ENCODE peak calls at places on chromosomes 4 and X, in six cellular contexts. H is activated T-helper 9 cell treated with anti-CD3 and anti-CD28 coated beads, Interleukin-2, amount 50 U/mL, for 16 hours; P is GM06990; D is GM04503; Z is Peyer's patch; U is HFFc6. R is an unnamed sample.

GRCh38 chr4:83527671-83528070 is 8.2 kb upstream of the GPAT3 start:
- DNase-seq in P (no peak), U (no peak), Z (no peak), H (no peak), D (no peak), R (no peak)

GRCh38 chrX:40205471-40205870 is 107.7 kb upstream of the BCOR start:
- DNase-seq in U (no peak), H (no peak), Z (no peak), P (no peak), D (no peak), R (no peak)

GRCh38 chrX:130631011-130631410 is 229.2 kb downstream of the RBMX2 start:
- DNase-seq in P (no peak), H (no peak), D (no peak), Z (no peak), U (no peak), R (no peak)

GRCh38 chr4:169221662-169222061 is 49.1 kb downstream of the SH3RF1 start:
- DNase-seq in D (no peak), U (no peak), P (no peak), Z (no peak), H (no peak), R (no peak)

GRCh38 chr4:67587156-67587555 is 28.6 kb downstream of the STAP1 start:
- DNase-seq in U (no peak), D (no peak), H (no peak), P (no peak), Z (no peak), R (no peak)

GRCh38 chr4:153950100-153950979 is 161.5 kb upstream of the SFRP2 start:
- DNase-seq in P (no peak), D (no peak), H (no peak), Z (no peak), U (no peak), R (no peak)

GRCh38 chr4:93788712-93789111 is 39.8 kb upstream of the ATOH1 start:
- DNase-seq in P (no peak), U (peak; percentile 13), Z (no peak), H (no peak), D (no peak), R (peak; percentile 29)

GRCh38 chr4:84977409-84977808 is 10.9 kb upstream of the WDFY3 start:
- DNase-seq in U (no peak), H (no peak), D (no peak), P (no peak), Z (no peak), R (no peak)

GRCh38 chr4:76626686-76627465 is 191.8 kb downstream of the SHROOM3 start:
- DNase-seq in U (no peak), H (no peak), Z (no peak), D (no peak), P (no peak), R (no peak)

GRCh38 chrX:122817321-122817720 is 366.8 kb upstream of the GRIA3 start:
- DNase-seq in Z (no peak), H (no peak), P (no peak), U (no peak), D (no peak), R (no peak)

GRCh38 chr4:145351922-145352321 is 129.7 kb upstream of the SMAD1 start:
- DNase-seq in P (no peak), H (no peak), U (no peak), Z (no peak), D (no peak), R (no peak)

GRCh38 chrX:131763674-131764073 is 219.8 kb downstream of the OR13H1 start:
- DNase-seq in Z (no peak), H (peak; percentile 58), U (no peak), P (peak; percentile 74), D (no peak), R (peak; percentile 31)

GRCh38 chr4:158821228-158822009 is 52.6 kb downstream of the FNIP2 start:
- DNase-seq in D (no peak), Z (no peak), P (no peak), U (peak; percentile 67), H (no peak), R (no peak)

GRCh38 chrX:105975382-105975781 is 63.1 kb downstream of the SERPINA7 start:
- DNase-seq in Z (no peak), P (no peak), U (no peak), D (no peak), H (no peak), R (no peak)

GRCh38 chr4:76305971-76306881 is at the start of gene STBD1:
- DNase-seq in U (peak; percentile 61), D (peak; percentile 37), H (peak; percentile 9), P (no peak), Z (peak; percentile 93), R (peak; percentile 56)

GRCh38 chr4:88119951-88120350 is 38.5 kb downstream of the ABCG2 start:
- DNase-seq in P (no peak), H (no peak), U (no peak), D (no peak), Z (no peak), R (no peak)

GRCh38 chr4:55330241-55330640 is 15.8 kb upstream of the SRD5A3 start:
- DNase-seq in P (no peak), H (no peak), D (no peak), U (no peak), Z (no peak), R (no peak)

GRCh38 chr4:77994194-77994721 is 62.9 kb upstream of the FRAS1 start:
- DNase-seq in P (no peak), Z (no peak), U (peak; percentile 77), H (no peak), D (peak; percentile 39), R (peak; percentile 30)

GRCh38 chr4:73770917-73771316 is 30.5 kb downstream of the CXCL8 start:
- DNase-seq in U (no peak), D (no peak), H (no peak), P (no peak), Z (peak; percentile 65), R (no peak)

GRCh38 chr4:123649644-123650356 is 253.2 kb downstream of the SPRY1 start:
- DNase-seq in D (peak; percentile 61), H (no peak), P (no peak), Z (no peak), U (peak; percentile 77), R (no peak)

GRCh38 chr4:182212211-182212761 is 30.9 kb upstream of the TENM3 start:
- DNase-seq in Z (no peak), P (no peak), D (no peak), H (no peak), U (peak; percentile 66), R (no peak)

GRCh38 chr4:47043821-47044220 is 12.5 kb downstream of the GABRB1 start:
- DNase-seq in D (no peak), P (no peak), Z (no peak), H (no peak), U (no peak), R (no peak)

GRCh38 chr4:76705497-76705896 is 192.4 kb downstream of the SOWAHB start:
- DNase-seq in D (no peak), U (no peak), H (no peak), P (no peak), Z (no peak), R (no peak)

GRCh38 chr4:107718351-107718965 is 1.6 kb downstream of the PAPSS1 start:
- DNase-seq in U (peak; percentile 57), P (peak; percentile 36), H (no peak), Z (no peak), D (peak; percentile 58), R (peak; percentile 16)

GRCh38 chrX:1564750-1565683 is 26.4 kb upstream of the AKAP17A start:
- DNase-seq in P (no peak), H (no peak), D (no peak), U (no peak), Z (no peak), R (peak; percentile 53)